ENCODE peak calls at places on chromosome 12, in ten cellular contexts. V, Q, A, R, E, X, S, M, I and Z are unnamed samples.

GRCh38 chr12:65280306-65280705 is 1.8 kb downstream of the MSRB3 start:
- DNase-seq in S (no peak), V (no peak), E (no peak), X (no peak), R (no peak), A (no peak), I (no peak), Q (no peak), M (no peak), Z (peak)

GRCh38 chr12:94586589-94587259 is 63.6 kb downstream of the TMCC3 start:
- DNase-seq in X (no peak), M (no peak), S (no peak), R (no peak), E (no peak), I (no peak), V (no peak), A (no peak), Q (no peak), Z (no peak)

GRCh38 chr12:116389990-116390655 is 112.6 kb upstream of the MED13L start:
- DNase-seq in A (peak), E (no peak), Q (no peak), V (no peak), S (no peak), M (no peak), X (peak), R (no peak), I (no peak), Z (peak)

GRCh38 chr12:130198663-130199060 is 36.4 kb downstream of the FZD10 start:
- DNase-seq in M (no peak), Q (no peak), E (no peak), S (no peak), A (no peak), X (no peak), V (no peak), R (no peak), I (no peak), Z (no peak)

GRCh38 chr12:22262309-22262708 is 72.2 kb downstream of the ST8SIA1 start:
- DNase-seq in R (no peak), E (no peak), M (no peak), I (peak), X (peak), A (no peak), S (no peak), V (no peak), Q (no peak), Z (no peak)

GRCh38 chr12:10716704-10717315 is 6.3 kb downstream of the YBX3 start:
- DNase-seq in X (peak), I (peak), A (peak), R (no peak), Q (peak), M (no peak), V (no peak), E (no peak), S (peak), Z (peak)

GRCh38 chr12:21860128-21860527 is 81.1 kb downstream of the ABCC9 start:
- DNase-seq in V (no peak), X (no peak), A (no peak), M (no peak), Q (no peak), S (no peak), I (no peak), E (no peak), R (no peak), Z (no peak)

GRCh38 chr12:27501956-27502562 is 21.9 kb upstream of the PPFIBP1 start:
- DNase-seq in V (no peak), A (no peak), E (no peak), M (no peak), X (no peak), I (no peak), S (no peak), Q (no peak), R (no peak), Z (no peak)

GRCh38 chr12:46263140-46264017 is 5.5 kb downstream of the SLC38A1 start:
- DNase-seq in I (no peak), S (no peak), E (no peak), R (no peak), A (no peak), Q (no peak), M (no peak), X (no peak), V (no peak), Z (no peak)

GRCh38 chr12:130538343-130539095 is 177.6 kb downstream of the RIMBP2 start:
- DNase-seq in A (no peak), I (no peak), M (no peak), E (no peak), X (no peak), R (no peak), V (peak), Q (no peak), S (no peak), Z (no peak)

GRCh38 chr12:131076277-131076676 is 122.6 kb downstream of the ADGRD1 start:
- DNase-seq in X (no peak), S (no peak), V (no peak), M (no peak), Q (no peak), E (no peak), A (no peak), R (no peak), I (no peak), Z (no peak)

GRCh38 chr12:42056130-42056529 is 88.5 kb downstream of the GXYLT1 start:
- DNase-seq in X (no peak), A (no peak), R (no peak), Q (no peak), V (no peak), E (no peak), I (no peak), S (no peak), M (no peak), Z (no peak)

GRCh38 chr12:67981236-67982164 is 7.7 kb upstream of the IFNG-AS1 start:
- DNase-seq in X (peak), Q (no peak), A (peak), I (no peak), E (no peak), M (no peak), S (no peak), V (no peak), R (no peak), Z (peak)

GRCh38 chr12:107661830-107662229 is 23.8 kb upstream of the PWP1 start:
- DNase-seq in S (no peak), I (no peak), R (no peak), E (no peak), A (no peak), V (no peak), M (no peak), X (no peak), Q (no peak), Z (no peak)

GRCh38 chr12:100554608-100555077 is 18.8 kb upstream of the GAS2L3 start:
- DNase-seq in M (no peak), S (peak), A (peak), R (peak), X (peak), E (no peak), V (no peak), I (no peak), Q (peak), Z (peak)

GRCh38 chr12:32918890-32919791 is 22.6 kb upstream of the PKP2 start:
- DNase-seq in Q (peak), I (no peak), R (peak), V (no peak), X (peak), M (no peak), E (no peak), S (no peak), A (no peak), Z (no peak)

GRCh38 chr12:63982787-63983186 is 138.3 kb downstream of the SRGAP1 start:
- DNase-seq in M (no peak), A (no peak), V (no peak), S (no peak), I (no peak), E (no peak), R (no peak), X (no peak), Q (no peak), Z (peak)

GRCh38 chr12:23899434-23899833 is 50.0 kb downstream of the SOX5 start:
- DNase-seq in X (no peak), E (no peak), Q (no peak), R (no peak), A (no peak), I (no peak), V (no peak), M (no peak), S (no peak), Z (no peak)

GRCh38 chr12:31482816-31483215 is 108.1 kb downstream of the DENND5B start:
- DNase-seq in R (no peak), M (no peak), X (no peak), A (peak), E (no peak), I (no peak), Q (no peak), S (no peak), V (no peak), Z (peak)

GRCh38 chr12:121626853-121627623 is 708 bp downstream of the ORAI1 start:
- DNase-seq in V (peak), Q (peak), M (peak), R (peak), S (peak), X (peak), E (peak), I (peak), A (peak), Z (peak)

GRCh38 chr12:54611715-54612116 is 23.0 kb downstream of the LACRT start:
- DNase-seq in V (no peak), Q (no peak), R (no peak), A (no peak), S (no peak), I (no peak), E (no peak), M (no peak), X (no peak), Z (no peak)

GRCh38 chr12:43893670-43894069 is 57.8 kb downstream of the TMEM117 start:
- DNase-seq in M (no peak), X (no peak), V (no peak), I (no peak), R (no peak), S (no peak), E (no peak), A (peak), Q (no peak), Z (peak)

GRCh38 chr12:115660211-115660805 is 617.2 kb downstream of the MED13L start:
- DNase-seq in R (no peak), Q (peak), X (no peak), V (no peak), E (no peak), S (no peak), I (no peak), A (peak), M (no peak), Z (peak)

GRCh38 chr12:58066296-58066695 is 124.9 kb downstream of the ATP23 start:
- DNase-seq in S (peak), X (no peak), V (no peak), A (no peak), R (no peak), M (no peak), E (no peak), Q (peak), I (no peak), Z (no peak)

GRCh38 chr12:114829833-114830232 is 145.9 kb upstream of the TBX3 start:
- DNase-seq in I (no peak), Q (no peak), A (no peak), R (no peak), E (no peak), S (no peak), X (no peak), V (no peak), M (no peak), Z (no peak)

GRCh38 chr12:54294152-54294913 is 6.5 kb downstream of the NFE2 start:
- DNase-seq in Q (peak), A (peak), R (peak), S (peak), V (peak), X (no peak), I (peak), E (peak), M (peak), Z (peak)

GRCh38 chr12:13595536-13596450 is 385.6 kb downstream of the GRIN2B start:
- DNase-seq in V (no peak), R (no peak), E (no peak), S (no peak), Q (no peak), I (peak), A (no peak), M (no peak), X (no peak), Z (no peak)

GRCh38 chr12:74891276-74891675 is 318.4 kb downstream of the KCNC2 start:
- DNase-seq in Q (no peak), S (no peak), V (no peak), I (no peak), M (no peak), X (no peak), R (no peak), A (no peak), E (no peak), Z (no peak)